ENCODE peak calls at places on chromosome 22, in five cellular contexts. E is tibial nerve, C is heart left ventricle, D is IMR-90, X is body of pancreas. H is an unnamed sample.

GRCh38 chr22:46666577-46667244 is 46.5 kb downstream of the GRAMD4 start:
- DNase-seq in E (no peak), C (no peak), D (no peak), X (no peak), H (no peak)

GRCh38 chr22:42944409-42944808 is 70.5 kb downstream of the PACSIN2 start:
- DNase-seq in D (no peak), E (no peak), C (no peak), X (no peak), H (no peak)

GRCh38 chr22:19597399-19597735 is 73.2 kb upstream of the CLDN5 start:
- DNase-seq in E (no peak), X (no peak), D (no peak), C (no peak), H (no peak)

GRCh38 chr22:43993072-43993760 is 30.9 kb upstream of the PARVB start:
- DNase-seq in X (peak), C (peak), D (peak), E (no peak), H (no peak)

GRCh38 chr22:25555506-25556060 is 8.9 kb upstream of the GRK3 start:
- DNase-seq in D (no peak), E (no peak), C (no peak), X (no peak), H (no peak)

GRCh38 chr22:35727436-35727835 is 9.8 kb downstream of the APOL5 start:
- DNase-seq in E (no peak), X (no peak), D (peak), C (no peak), H (no peak)

GRCh38 chr22:35582218-35582860 is 34.8 kb downstream of the MB start:
- DNase-seq in E (no peak), D (peak), X (no peak), C (peak), H (no peak)

GRCh38 chr22:47391169-47392053 is 629.0 kb downstream of the TBC1D22A start:
- DNase-seq in D (no peak), E (no peak), X (no peak), C (peak), H (no peak)

GRCh38 chr22:47623740-47624103 is 861.3 kb downstream of the TBC1D22A start:
- DNase-seq in X (no peak), E (no peak), D (no peak), C (no peak), H (peak)

GRCh38 chr22:36562261-36562835 is 33.4 kb upstream of the EIF3D start:
- DNase-seq in C (no peak), E (no peak), X (no peak), D (peak), H (no peak)

GRCh38 chr22:30328466-30329049 is 1.8 kb upstream of the TBC1D10A start:
- DNase-seq in D (no peak), E (no peak), X (no peak), C (no peak), H (no peak)

GRCh38 chr22:19605508-19606331 is 81.5 kb upstream of the CLDN5 start:
- DNase-seq in D (no peak), C (no peak), X (no peak), E (no peak), H (no peak)

GRCh38 chr22:28440517-28441366 is 238.9 kb downstream of the TTC28 start:
- DNase-seq in E (no peak), C (no peak), D (peak), X (no peak), H (no peak)

GRCh38 chr22:28181332-28181731 is 262.3 kb upstream of the PITPNB start:
- DNase-seq in X (no peak), D (peak), C (no peak), E (no peak), H (no peak)

GRCh38 chr22:21873619-21874018 is 6.2 kb upstream of the MAPK1 start:
- DNase-seq in D (no peak), X (no peak), E (no peak), C (no peak), H (no peak)

GRCh38 chr22:21866821-21867527 is 471 bp downstream of the MAPK1 start:
- DNase-seq in D (no peak), E (no peak), X (peak), C (no peak), H (peak)

GRCh38 chr22:21867528-21868266 is at the start of gene MAPK1:
- DNase-seq in C (peak), E (peak), X (peak), D (peak), H (peak)

GRCh38 chr22:21865041-21865440 is 2.4 kb downstream of the MAPK1 start:
- DNase-seq in D (peak), X (peak), E (no peak), C (peak), H (peak)

DNA sequence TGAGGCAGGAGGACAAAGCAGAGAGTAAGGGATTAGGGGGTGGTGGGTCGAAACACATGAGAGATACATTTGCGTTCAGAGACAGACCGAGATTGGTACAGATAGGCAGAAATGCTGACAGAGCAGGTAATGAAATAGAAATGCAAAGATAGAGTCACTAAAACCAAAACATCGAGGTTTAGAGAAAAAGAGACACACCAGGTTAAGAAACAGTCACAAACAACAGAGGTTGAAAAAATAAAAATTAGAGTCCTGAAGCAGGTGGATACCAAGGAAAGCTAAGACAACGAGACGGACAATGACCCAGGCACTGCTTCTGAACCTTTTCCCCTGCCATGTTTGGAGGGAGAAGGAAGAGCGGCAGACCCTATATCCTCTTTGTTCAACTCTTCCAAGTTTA is 1.2 kb upstream of the MAPK1 start:
- DNase-seq in E (no peak), C (no peak), X (no peak), D (no peak), H (no peak)
- H3K4me3 ChIP-seq in E (peak), C (peak), X (no peak), D (no peak), H (no peak)

GRCh38 chr22:31347251-31348008 is 1.3 kb upstream of the PATZ1 start:
- DNase-seq in E (peak), X (peak), D (peak), C (peak), H (peak)
- TF ChIP-seq POLR2A in E (no peak), X (no peak), D (no peak), C (no peak), H (no peak)

GRCh38 chr22:31342389-31343125 is 3.6 kb downstream of the PATZ1 start:
- DNase-seq in C (no peak), D (no peak), E (no peak), X (peak), H (no peak)

GRCh38 chr22:31343235-31344191 is 2.6 kb downstream of the PATZ1 start:
- DNase-seq in X (peak), E (no peak), D (peak), C (peak), H (peak)

GRCh38 chr22:31340360-31340759 is 5.8 kb downstream of the PATZ1 start:
- DNase-seq in C (no peak), D (no peak), X (no peak), E (no peak), H (no peak)

GRCh38 chr22:31340765-31341247 is 5.3 kb downstream of the PATZ1 start:
- DNase-seq in E (no peak), X (no peak), C (no peak), D (no peak), H (no peak)

GRCh38 chr22:31341386-31342088 is 4.6 kb downstream of the PATZ1 start:
- DNase-seq in E (no peak), D (no peak), C (no peak), X (no peak), H (no peak)
- H3K4me3 ChIP-seq in E (no peak), D (no peak), C (no peak), X (no peak), H (no peak)

GRCh38 chr22:41917906-41918791 is 3.3 kb upstream of the SHISA8 start:
- DNase-seq in C (peak), D (peak), E (no peak), X (peak), H (no peak)
- TF ChIP-seq POLR2A in C (no peak), D (no peak), E (no peak), X (no peak), H (no peak)

GRCh38 chr22:40571887-40572286 is 64.6 kb downstream of the MRTFA start:
- DNase-seq in D (no peak), C (no peak), E (no peak), X (no peak), H (no peak)

GRCh38 chr22:40578171-40578570 is 58.3 kb downstream of the MRTFA start:
- DNase-seq in E (no peak), D (no peak), C (no peak), X (no peak), H (no peak)

GRCh38 chr22:40567626-40568328 is 68.7 kb downstream of the MRTFA start:
- DNase-seq in X (no peak), D (no peak), E (no peak), C (no peak), H (no peak)

GRCh38 chr22:40567106-40567505 is 69.4 kb downstream of the MRTFA start:
- DNase-seq in X (no peak), C (no peak), D (peak), E (no peak), H (no peak)

DNA sequence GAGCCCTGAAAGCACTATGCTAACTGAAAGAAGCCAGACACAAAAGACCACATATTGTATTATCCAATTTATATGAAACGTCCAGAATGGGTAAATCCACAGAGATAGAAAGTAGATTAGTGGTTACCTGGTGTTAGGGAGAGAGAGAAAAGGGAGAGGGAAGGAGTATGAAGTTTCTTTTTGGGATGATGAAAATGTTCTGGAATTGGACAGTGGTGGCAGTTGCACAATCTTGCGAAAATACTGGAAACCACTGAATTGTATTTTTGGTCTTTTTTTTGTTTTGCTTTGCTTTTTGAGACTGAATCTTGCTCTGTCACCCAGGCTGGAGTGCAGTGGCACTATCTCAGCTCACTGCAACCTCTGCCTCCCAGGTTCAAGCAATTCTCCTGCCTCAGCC is 63.5 kb downstream of the MRTFA start:
- DNase-seq in X (no peak), D (no peak), E (no peak), C (no peak), H (peak)
- H3K4me3 ChIP-seq in X (no peak), D (no peak), E (no peak), C (no peak), H (no peak)

GRCh38 chr22:39369186-39369585 is 19.4 kb downstream of the SYNGR1 start:
- DNase-seq in C (no peak), X (no peak), E (no peak), D (no peak), H (no peak)

GRCh38 chr22:39365406-39365782 is 15.6 kb downstream of the SYNGR1 start:
- DNase-seq in C (no peak), E (no peak), X (no peak), D (no peak), H (no peak)

GRCh38 chr22:39364646-39365405 is 15.0 kb downstream of the SYNGR1 start:
- DNase-seq in D (no peak), C (no peak), X (no peak), E (no peak), H (no peak)

GRCh38 chr22:39368402-39368801 is 18.6 kb downstream of the SYNGR1 start:
- DNase-seq in X (no peak), D (no peak), C (peak), E (no peak), H (no peak)

GRCh38 chr22:39367040-39367439 is 17.2 kb downstream of the SYNGR1 start:
- DNase-seq in C (no peak), E (no peak), D (no peak), X (no peak), H (no peak)
- TF ChIP-seq POLR2A in C (no peak), E (no peak), D (no peak), X (no peak), H (no peak)

GRCh38 chr22:45185718-45186511 is 22.2 kb downstream of the NUP50 start:
- DNase-seq in E (no peak), C (no peak), D (no peak), X (no peak), H (peak)
- H3K4me3 ChIP-seq in E (no peak), C (no peak), D (no peak), X (no peak), H (no peak)